ENCODE peak calls at places on chromosomes 13 and 19, in seven cellular contexts. Y is transverse colon, D is ovary, Q is prostate gland, N is erythroblast, G is adrenal gland, A is uterus. T is an unnamed sample.

GRCh38 chr19:7928741-7929701 is 3.1 kb upstream of the CTXN1 start:
- DNase-seq in D (peak), G (peak), A (peak), Q (peak), Y (no peak), N (peak), T (peak)

GRCh38 chr19:7257148-7258041 is 36.8 kb downstream of the INSR start:
- DNase-seq in D (peak), Y (peak), G (peak), N (no peak), A (peak), Q (peak), T (peak)

GRCh38 chr13:36764957-36765356 is 54.1 kb upstream of the RFXAP start:
- DNase-seq in G (no peak), A (no peak), D (no peak), Y (no peak), N (no peak), Q (no peak), T (no peak)

GRCh38 chr13:23652909-23653726 is 82.9 kb downstream of the TNFRSF19 start:
- DNase-seq in Y (no peak), N (no peak), G (no peak), A (no peak), D (no peak), Q (no peak), T (no peak)

GRCh38 chr13:91346848-91347211 is 657 bp upstream of the MIR17HG start:
- DNase-seq in D (peak), A (no peak), Y (peak), G (no peak), N (peak), Q (peak), T (no peak)

GRCh38 chr19:54478677-54479266 is 5.7 kb upstream of the CDC42EP5 start:
- DNase-seq in N (peak), G (no peak), Q (no peak), D (no peak), Y (no peak), A (no peak), T (no peak)

GRCh38 chr19:10184636-10185035 is 10.1 kb downstream of the DNMT1 start:
- DNase-seq in D (no peak), N (no peak), Y (no peak), A (no peak), Q (peak), G (no peak), T (no peak)

GRCh38 chr13:43963726-43964125 is 84.0 kb downstream of the LACC1 start:
- DNase-seq in Q (no peak), D (no peak), G (no peak), Y (no peak), N (no peak), A (no peak), T (peak)

GRCh38 chr13:74841123-74841522 is 640.8 kb downstream of the TBC1D4 start:
- DNase-seq in Y (no peak), D (no peak), Q (no peak), N (no peak), G (no peak), A (no peak), T (no peak)

GRCh38 chr13:110653271-110653670 is 37.9 kb downstream of the NAXD start:
- DNase-seq in Y (no peak), D (no peak), Q (no peak), N (no peak), A (no peak), G (no peak), T (no peak)

GRCh38 chr19:21789761-21790160 is 22.4 kb upstream of the ZNF100 start:
- DNase-seq in A (no peak), N (no peak), G (no peak), D (no peak), Y (no peak), Q (no peak), T (no peak)

GRCh38 chr19:29858621-29859020 is 46.8 kb downstream of the CCNE1 start:
- DNase-seq in A (no peak), Q (no peak), Y (no peak), D (no peak), N (no peak), G (no peak), T (no peak)

GRCh38 chr13:75794663-75795062 is 158.5 kb downstream of the LMO7 start:
- DNase-seq in Q (no peak), G (no peak), Y (no peak), A (no peak), N (no peak), D (no peak), T (no peak)

GRCh38 chr19:41205995-41206394 is 13.0 kb downstream of the CYP2S1 start:
- DNase-seq in G (no peak), Y (no peak), D (no peak), Q (no peak), A (no peak), N (no peak), T (no peak)

GRCh38 chr13:41680900-41681299 is 223.6 kb downstream of the RGCC start:
- DNase-seq in A (no peak), D (no peak), N (no peak), Q (no peak), G (no peak), Y (no peak), T (no peak)

GRCh38 chr13:91893040-91893439 is 494.6 kb downstream of the GPC5 start:
- DNase-seq in Y (no peak), A (no peak), G (no peak), D (no peak), Q (no peak), N (no peak), T (no peak)

GRCh38 chr13:54185785-54186184 is 1157.2 kb downstream of the OLFM4 start:
- DNase-seq in G (no peak), N (no peak), Y (no peak), D (no peak), Q (no peak), A (no peak), T (no peak)

GRCh38 chr19:58305932-58306323 is 751 bp downstream of the ERVK3-1 start:
- DNase-seq in A (no peak), Q (no peak), D (no peak), N (no peak), G (no peak), Y (peak), T (no peak)

GRCh38 chr13:107200491-107200890 is 632.6 kb upstream of the ARGLU1 start:
- DNase-seq in N (no peak), A (no peak), Q (no peak), G (no peak), Y (no peak), D (no peak), T (no peak)

GRCh38 chr13:107203146-107203847 is 635.4 kb upstream of the ARGLU1 start:
- DNase-seq in N (peak), A (no peak), D (no peak), Y (no peak), Q (no peak), G (no peak), T (peak)

GRCh38 chr13:107205318-107206112 is 637.6 kb upstream of the ARGLU1 start:
- DNase-seq in Q (peak), D (peak), N (peak), Y (peak), A (peak), G (peak), T (peak)

DNA sequence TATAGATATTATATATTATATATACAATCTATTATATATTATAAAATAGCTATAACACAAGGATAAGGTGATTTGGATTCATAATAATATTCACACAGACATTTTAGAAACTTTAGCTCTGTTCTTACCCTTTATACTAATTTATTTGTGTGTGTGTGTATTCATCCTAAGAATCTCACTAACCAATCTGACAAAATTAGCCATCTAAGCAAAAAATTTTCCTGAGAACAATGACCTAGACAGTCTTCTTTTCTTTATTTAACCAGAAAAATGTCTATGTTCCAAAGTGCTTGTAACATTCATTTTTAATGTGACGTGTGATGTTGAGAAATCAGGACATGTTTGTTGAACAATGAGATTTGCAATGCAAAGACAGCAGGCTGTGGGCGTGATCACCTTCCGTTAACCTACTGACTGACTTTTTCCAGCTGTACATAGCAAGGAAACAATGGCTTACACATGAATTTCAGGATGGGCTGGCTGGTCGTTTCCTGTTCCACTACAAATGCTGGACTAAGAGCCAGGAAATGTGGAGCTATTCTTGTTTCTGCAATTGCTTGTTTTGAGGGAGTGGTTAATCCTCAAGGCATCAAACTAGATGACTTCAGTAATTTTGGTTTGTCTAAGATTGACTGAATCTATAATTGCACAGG is 634.6 kb upstream of the ARGLU1 start:
- DNase-seq in A (no peak), Y (no peak), D (peak), N (no peak), G (peak), Q (no peak), T (no peak)
- TF ChIP-seq POLR2A in A (no peak), Y (no peak), D (no peak), N (no peak), G (no peak), Q (no peak), T (no peak)

DNA sequence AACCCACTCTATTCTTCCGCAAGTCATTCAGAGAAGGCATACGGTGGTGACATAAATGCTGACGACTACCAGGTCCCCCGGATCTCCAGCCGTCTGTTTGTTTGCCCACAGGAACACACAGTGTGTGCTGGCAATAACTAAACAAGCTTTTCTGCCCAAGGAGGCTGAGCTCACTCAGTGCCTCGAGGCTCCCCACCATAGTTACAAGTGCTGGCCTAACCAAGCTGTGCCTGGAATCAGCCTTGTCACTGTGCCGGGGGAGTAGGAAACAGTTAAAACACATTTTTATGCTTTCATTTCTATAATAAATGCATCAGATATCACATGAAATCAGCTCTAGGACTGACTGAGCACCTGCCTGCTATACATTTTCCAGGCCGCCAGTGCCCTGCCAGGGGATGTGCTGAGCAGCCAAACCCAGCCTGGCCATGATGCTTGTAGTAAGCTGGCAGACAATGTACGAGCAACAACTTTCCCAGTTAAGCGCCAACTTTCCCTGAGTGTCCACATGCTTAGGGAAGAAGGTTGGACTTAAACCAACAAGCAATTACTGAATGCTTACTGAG is 28.1 kb downstream of the BRD4 start:
- DNase-seq in Y (no peak), A (no peak), D (no peak), Q (no peak), G (no peak), N (no peak), T (no peak)
- TF ChIP-seq POLR2A in Y (no peak), A (no peak), D (no peak), Q (no peak), G (no peak), N (no peak), T (no peak)

GRCh38 chr19:4051175-4052101 is 15.3 kb downstream of the ZBTB7A start:
- DNase-seq in Q (no peak), Y (peak), G (no peak), A (no peak), D (peak), N (no peak), T (peak)
- TF ChIP-seq POLR2A in Q (no peak), Y (no peak), G (no peak), A (no peak), D (no peak), N (no peak), T (no peak)

GRCh38 chr19:17522988-17523872 is 11.8 kb downstream of the PGLS start:
- DNase-seq in N (no peak), Y (peak), G (peak), A (no peak), D (no peak), Q (no peak), T (no peak)
- TF ChIP-seq POLR2A in N (no peak), Y (no peak), G (no peak), A (no peak), D (no peak), Q (no peak), T (no peak)

DNA sequence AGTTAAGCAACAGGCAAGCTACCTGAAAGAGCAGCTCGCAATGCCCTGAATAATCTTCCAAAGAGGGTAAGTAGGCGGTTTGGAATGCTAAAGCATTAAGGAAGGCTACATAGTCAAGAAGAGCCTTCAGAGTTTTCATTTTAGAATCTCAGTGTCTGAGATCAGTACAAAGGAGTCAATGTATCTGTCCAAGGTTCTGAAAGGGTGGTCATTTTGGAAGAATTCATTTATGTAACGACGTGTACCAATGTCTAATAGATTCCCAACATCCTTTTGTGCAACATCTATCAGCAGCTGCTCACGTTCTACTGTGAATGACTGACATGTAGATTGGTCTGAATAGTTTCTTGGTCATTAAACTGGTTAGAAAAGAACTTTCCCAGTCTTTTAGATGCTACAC is 15.2 kb downstream of the ZNF665 start:
- DNase-seq in N (no peak), Q (no peak), D (no peak), G (no peak), A (no peak), Y (no peak), T (no peak)
- TF ChIP-seq POLR2A in N (no peak), Q (no peak), D (no peak), G (no peak), A (no peak), Y (no peak), T (no peak)

T was measured in H54.